ENCODE peak calls at places on chromosome 2, in five cellular contexts. U is activated CD8-positive, alpha-beta T cell treated with anti-CD3 and anti-CD28 coated beads for 36 hours; M is right lobe of liver; J is activated naive CD8-positive, alpha-beta T cell treated with anti-CD3 and anti-CD28 coated beads, Interleukin-2, amount 50 U/mL, for 24 hours; S is heart right ventricle. B is an unnamed sample.

GRCh38 chr2:170524828-170525565 is 190.1 kb upstream of the SP5 start:
- ATAC-seq in U (no peak), M (no peak), J (no peak), S (peak; percentile 23), B (no peak)

GRCh38 chr2:20661981-20662937 is 4.7 kb upstream of the GDF7 start:
- ATAC-seq in U (no peak), M (no peak), J (no peak), S (no peak), B (no peak)

GRCh38 chr2:41922177-41922576 is 125.6 kb upstream of the PKDCC start:
- ATAC-seq in U (no peak), M (no peak), J (no peak), S (no peak), B (no peak)

GRCh38 chr2:165902929-165903328 is 50.6 kb downstream of the TTC21B start:
- ATAC-seq in U (peak; percentile 34), M (peak; percentile 94), J (no peak), S (peak; percentile 78), B (no peak)

GRCh38 chr2:42960835-42961165 is 168.4 kb upstream of the HAAO start:
- ATAC-seq in U (no peak), M (no peak), J (no peak), S (peak; percentile 6), B (no peak)

GRCh38 chr2:99607454-99607853 is 117.6 kb upstream of the REV1 start:
- ATAC-seq in U (no peak), M (no peak), J (no peak), S (no peak), B (no peak)

GRCh38 chr2:197878792-197879191 is 74.4 kb downstream of the PLCL1 start:
- ATAC-seq in U (no peak), M (no peak), J (no peak), S (no peak), B (no peak)

GRCh38 chr2:149611100-149611820 is 23.7 kb upstream of the MMADHC start:
- ATAC-seq in U (no peak), M (peak; percentile 17), J (no peak), S (no peak), B (no peak)

GRCh38 chr2:44642123-44642857 is 280.5 kb downstream of the CAMKMT start:
- ATAC-seq in U (no peak), M (no peak), J (no peak), S (peak; percentile 53), B (no peak)

GRCh38 chr2:176270100-176270750 is 983 bp downstream of the MTX2 start:
- ATAC-seq in U (no peak), M (no peak), J (no peak), S (peak; percentile 15), B (no peak)

B was measured in stimulated activated memory B cell treated with anti-CD40 and anti-IgM and Interleukin-4, amounts not matched to agents 10 μg/mL and 1 μg/mL and 100 μg/mL, for 72 hours.